ENCODE peak calls at places on chromosomes 4 and X, in nine cellular contexts. One of them, this sample, is unnamed.

GRCh38 chr4:90137545-90137944 is 10.4 kb downstream of the CCSER1 start:
- DNase-seq in CD4-positive, alpha-beta T cell: no peak
- DNase-seq in epithelial cell of proximal tubule: no peak
- DNase-seq in CD8-positive, alpha-beta T cell: no peak
- DNase-seq in progenitor cell of endocrine pancreas: no peak
- DNase-seq in GM13976: no peak
- DNase-seq in breast epithelium: no peak
- DNase-seq in AG04450: no peak
- DNase-seq in coronary artery: no peak
- DNase-seq in this sample: no peak

GRCh38 chrX:144681501-144681900 is 565.8 kb upstream of the SPANXN1 start:
- DNase-seq in AG04450: no peak
- DNase-seq in breast epithelium: no peak
- DNase-seq in coronary artery: no peak
- DNase-seq in CD4-positive, alpha-beta T cell: no peak
- DNase-seq in CD8-positive, alpha-beta T cell: no peak
- DNase-seq in progenitor cell of endocrine pancreas: no peak
- DNase-seq in GM13976: no peak
- DNase-seq in epithelial cell of proximal tubule: no peak
- DNase-seq in this sample: no peak

GRCh38 chrX:27307546-27307945 is 155.6 kb downstream of the PPP4R3C start:
- DNase-seq in epithelial cell of proximal tubule: no peak
- DNase-seq in breast epithelium: no peak
- DNase-seq in CD4-positive, alpha-beta T cell: no peak
- DNase-seq in AG04450: no peak
- DNase-seq in CD8-positive, alpha-beta T cell: no peak
- DNase-seq in GM13976: no peak
- DNase-seq in progenitor cell of endocrine pancreas: no peak
- DNase-seq in coronary artery: no peak
- DNase-seq in this sample: no peak

GRCh38 chr4:104524591-104524990 is 29.9 kb upstream of the CXXC4 start:
- DNase-seq in GM13976: no peak
- DNase-seq in CD4-positive, alpha-beta T cell: no peak
- DNase-seq in coronary artery: no peak
- DNase-seq in progenitor cell of endocrine pancreas: no peak
- DNase-seq in breast epithelium: no peak
- DNase-seq in epithelial cell of proximal tubule: no peak
- DNase-seq in CD8-positive, alpha-beta T cell: no peak
- DNase-seq in AG04450: peak; percentile 3
- DNase-seq in this sample: no peak

GRCh38 chr4:174697164-174697563 is 131.9 kb downstream of the GLRA3 start:
- DNase-seq in CD4-positive, alpha-beta T cell: no peak
- DNase-seq in progenitor cell of endocrine pancreas: no peak
- DNase-seq in CD8-positive, alpha-beta T cell: no peak
- DNase-seq in coronary artery: no peak
- DNase-seq in GM13976: no peak
- DNase-seq in AG04450: no peak
- DNase-seq in epithelial cell of proximal tubule: no peak
- DNase-seq in breast epithelium: no peak
- DNase-seq in this sample: no peak

GRCh38 chr4:41281038-41281634 is 24.4 kb downstream of the UCHL1 start:
- DNase-seq in GM13976: peak; percentile 78
- DNase-seq in coronary artery: no peak
- DNase-seq in progenitor cell of endocrine pancreas: peak; percentile 48
- DNase-seq in AG04450: no peak
- DNase-seq in CD8-positive, alpha-beta T cell: no peak
- DNase-seq in CD4-positive, alpha-beta T cell: no peak
- DNase-seq in epithelial cell of proximal tubule: peak; percentile 43
- DNase-seq in breast epithelium: no peak
- DNase-seq in this sample: peak; percentile 80

GRCh38 chrX:137432609-137433008 is 133.3 kb upstream of the ZIC3 start:
- DNase-seq in breast epithelium: no peak
- DNase-seq in CD8-positive, alpha-beta T cell: no peak
- DNase-seq in CD4-positive, alpha-beta T cell: no peak
- DNase-seq in GM13976: peak; percentile 46
- DNase-seq in AG04450: no peak
- DNase-seq in epithelial cell of proximal tubule: no peak
- DNase-seq in coronary artery: no peak
- DNase-seq in progenitor cell of endocrine pancreas: no peak
- DNase-seq in this sample: peak; percentile 65

GRCh38 chr4:94714761-94715160 is 43.0 kb upstream of the BMPR1B start:
- DNase-seq in GM13976: no peak
- DNase-seq in breast epithelium: no peak
- DNase-seq in CD8-positive, alpha-beta T cell: no peak
- DNase-seq in CD4-positive, alpha-beta T cell: no peak
- DNase-seq in AG04450: peak; percentile 4
- DNase-seq in progenitor cell of endocrine pancreas: no peak
- DNase-seq in coronary artery: no peak
- DNase-seq in epithelial cell of proximal tubule: no peak
- DNase-seq in this sample: no peak

GRCh38 chrX:47191331-47191730 is 2.3 kb upstream of the UBA1 start:
- DNase-seq in CD8-positive, alpha-beta T cell: no peak
- DNase-seq in epithelial cell of proximal tubule: no peak
- DNase-seq in GM13976: no peak
- DNase-seq in breast epithelium: no peak
- DNase-seq in coronary artery: no peak
- DNase-seq in AG04450: no peak
- DNase-seq in progenitor cell of endocrine pancreas: no peak
- DNase-seq in CD4-positive, alpha-beta T cell: peak; percentile 49
- DNase-seq in this sample: no peak

GRCh38 chr4:180169966-180170365 is 2073.2 kb upstream of the TENM3 start:
- DNase-seq in epithelial cell of proximal tubule: no peak
- DNase-seq in progenitor cell of endocrine pancreas: no peak
- DNase-seq in GM13976: no peak
- DNase-seq in CD8-positive, alpha-beta T cell: no peak
- DNase-seq in AG04450: no peak
- DNase-seq in breast epithelium: no peak
- DNase-seq in coronary artery: no peak
- DNase-seq in CD4-positive, alpha-beta T cell: no peak
- DNase-seq in this sample: no peak

GRCh38 chr4:84031401-84031800 is 467.7 kb downstream of the NKX6-1 start:
- DNase-seq in CD8-positive, alpha-beta T cell: no peak
- DNase-seq in coronary artery: no peak
- DNase-seq in progenitor cell of endocrine pancreas: no peak
- DNase-seq in breast epithelium: no peak
- DNase-seq in GM13976: no peak
- DNase-seq in epithelial cell of proximal tubule: no peak
- DNase-seq in AG04450: no peak
- DNase-seq in CD4-positive, alpha-beta T cell: no peak
- DNase-seq in this sample: no peak

GRCh38 chrX:9882669-9883446 is 84.3 kb upstream of the CLDN34 start:
- DNase-seq in breast epithelium: no peak
- DNase-seq in epithelial cell of proximal tubule: no peak
- DNase-seq in GM13976: no peak
- DNase-seq in CD4-positive, alpha-beta T cell: no peak
- DNase-seq in AG04450: no peak
- DNase-seq in CD8-positive, alpha-beta T cell: no peak
- DNase-seq in coronary artery: no peak
- DNase-seq in progenitor cell of endocrine pancreas: no peak
- DNase-seq in this sample: no peak

GRCh38 chr4:6275898-6276563 is 6.4 kb downstream of the WFS1 start:
- DNase-seq in CD4-positive, alpha-beta T cell: no peak
- DNase-seq in progenitor cell of endocrine pancreas: no peak
- DNase-seq in AG04450: no peak
- DNase-seq in GM13976: no peak
- DNase-seq in coronary artery: no peak
- DNase-seq in breast epithelium: no peak
- DNase-seq in CD8-positive, alpha-beta T cell: no peak
- DNase-seq in epithelial cell of proximal tubule: no peak
- DNase-seq in this sample: no peak

GRCh38 chr4:68271851-68272756 is 26.6 kb upstream of the TMPRSS11B start:
- DNase-seq in CD8-positive, alpha-beta T cell: no peak
- DNase-seq in progenitor cell of endocrine pancreas: no peak
- DNase-seq in coronary artery: no peak
- DNase-seq in epithelial cell of proximal tubule: peak; percentile 40
- DNase-seq in breast epithelium: no peak
- DNase-seq in AG04450: peak; percentile 30
- DNase-seq in CD4-positive, alpha-beta T cell: no peak
- DNase-seq in GM13976: peak; percentile 50
- DNase-seq in this sample: peak; percentile 45

GRCh38 chr4:94365304-94365703 is 22.7 kb upstream of the HPGDS start:
- DNase-seq in GM13976: no peak
- DNase-seq in AG04450: no peak
- DNase-seq in progenitor cell of endocrine pancreas: no peak
- DNase-seq in CD8-positive, alpha-beta T cell: no peak
- DNase-seq in CD4-positive, alpha-beta T cell: no peak
- DNase-seq in coronary artery: no peak
- DNase-seq in epithelial cell of proximal tubule: no peak
- DNase-seq in breast epithelium: no peak
- DNase-seq in this sample: no peak

GRCh38 chr4:55258152-55258863 is 87.7 kb upstream of the SRD5A3 start:
- DNase-seq in epithelial cell of proximal tubule: no peak
- DNase-seq in coronary artery: no peak
- DNase-seq in AG04450: no peak
- DNase-seq in CD8-positive, alpha-beta T cell: no peak
- DNase-seq in CD4-positive, alpha-beta T cell: no peak
- DNase-seq in GM13976: no peak
- DNase-seq in progenitor cell of endocrine pancreas: no peak
- DNase-seq in breast epithelium: no peak
- DNase-seq in this sample: no peak

GRCh38 chr4:174398728-174399127 is 115.0 kb downstream of the CEP44 start:
- DNase-seq in progenitor cell of endocrine pancreas: no peak
- DNase-seq in GM13976: no peak
- DNase-seq in coronary artery: no peak
- DNase-seq in breast epithelium: no peak
- DNase-seq in epithelial cell of proximal tubule: no peak
- DNase-seq in AG04450: peak; percentile 34
- DNase-seq in CD8-positive, alpha-beta T cell: no peak
- DNase-seq in CD4-positive, alpha-beta T cell: no peak
- DNase-seq in this sample: no peak

GRCh38 chrX:140775211-140775610 is 65.7 kb downstream of the LINC00632 start:
- DNase-seq in epithelial cell of proximal tubule: no peak
- DNase-seq in coronary artery: no peak
- DNase-seq in breast epithelium: no peak
- DNase-seq in CD4-positive, alpha-beta T cell: no peak
- DNase-seq in progenitor cell of endocrine pancreas: no peak
- DNase-seq in AG04450: no peak
- DNase-seq in CD8-positive, alpha-beta T cell: no peak
- DNase-seq in GM13976: no peak
- DNase-seq in this sample: no peak

GRCh38 chr4:3136454-3136853 is 62.0 kb downstream of the HTT start:
- DNase-seq in CD8-positive, alpha-beta T cell: no peak
- DNase-seq in epithelial cell of proximal tubule: no peak
- DNase-seq in breast epithelium: no peak
- DNase-seq in CD4-positive, alpha-beta T cell: no peak
- DNase-seq in coronary artery: no peak
- DNase-seq in GM13976: no peak
- DNase-seq in progenitor cell of endocrine pancreas: no peak
- DNase-seq in AG04450: no peak
- DNase-seq in this sample: no peak
- TF ChIP-seq CTCF in CD8-positive, alpha-beta T cell: no peak
- TF ChIP-seq CTCF in epithelial cell of proximal tubule: no peak
- TF ChIP-seq CTCF in breast epithelium: peak; percentile 19
- TF ChIP-seq CTCF in CD4-positive, alpha-beta T cell: peak; percentile 38
- TF ChIP-seq CTCF in coronary artery: no peak
- TF ChIP-seq CTCF in GM13976: no peak
- TF ChIP-seq CTCF in progenitor cell of endocrine pancreas: peak; percentile 34
- TF ChIP-seq CTCF in AG04450: peak; percentile 29
- TF ChIP-seq CTCF in this sample: peak; percentile 11

DNA sequence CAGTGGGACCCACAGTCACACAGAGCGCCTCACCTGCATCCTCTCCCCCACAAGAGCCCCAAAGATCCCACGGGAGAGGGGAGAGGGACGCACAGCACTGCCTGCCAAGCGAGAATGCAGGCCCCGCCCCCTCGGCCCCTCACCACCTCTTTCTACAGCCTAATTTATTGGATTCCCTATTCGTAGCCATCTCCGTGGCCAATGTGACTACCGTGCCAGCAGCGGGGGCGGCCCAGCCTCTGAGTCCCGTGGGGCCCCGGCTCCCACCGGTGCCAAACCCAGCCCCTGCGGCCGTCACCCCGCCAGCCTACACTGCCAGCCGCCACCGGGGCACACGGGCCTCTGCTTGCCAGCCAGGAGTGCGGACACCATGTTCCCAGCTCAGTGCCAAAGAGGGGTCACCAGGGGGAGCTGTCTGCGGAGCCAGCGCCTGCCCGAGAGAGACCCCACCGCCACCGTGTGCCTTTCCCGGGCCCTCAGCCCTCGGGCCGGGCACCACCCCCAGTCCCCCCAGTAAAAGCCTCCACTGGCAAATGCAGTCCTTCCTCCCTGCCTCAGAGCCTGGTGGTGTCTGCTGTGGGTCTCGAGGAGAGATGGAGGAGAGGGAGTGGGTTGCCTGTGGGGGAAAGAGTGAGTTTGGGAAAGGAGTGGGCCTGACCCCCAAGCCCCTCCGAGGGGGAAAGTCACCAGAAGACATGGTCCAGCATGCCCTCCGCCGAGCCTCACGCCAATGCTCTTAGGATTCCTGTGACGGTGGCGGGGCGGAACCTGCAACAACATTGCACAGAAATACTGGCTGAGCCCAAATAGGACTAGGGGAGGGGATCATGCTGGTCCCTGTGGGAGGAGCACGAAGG is 19.6 kb upstream of the PLXNB3 start:
- DNase-seq in breast epithelium: no peak
- DNase-seq in AG04450: no peak
- DNase-seq in progenitor cell of endocrine pancreas: no peak
- DNase-seq in CD4-positive, alpha-beta T cell: no peak
- DNase-seq in coronary artery: peak; percentile 77
- DNase-seq in epithelial cell of proximal tubule: no peak
- DNase-seq in GM13976: no peak
- DNase-seq in CD8-positive, alpha-beta T cell: no peak
- DNase-seq in this sample: no peak
- TF ChIP-seq CTCF in breast epithelium: no peak
- TF ChIP-seq CTCF in AG04450: peak; percentile 32
- TF ChIP-seq CTCF in progenitor cell of endocrine pancreas: peak; percentile 44
- TF ChIP-seq CTCF in CD4-positive, alpha-beta T cell: no peak
- TF ChIP-seq CTCF in coronary artery: no peak
- TF ChIP-seq CTCF in epithelial cell of proximal tubule: peak; percentile 34
- TF ChIP-seq CTCF in GM13976: no peak
- TF ChIP-seq CTCF in CD8-positive, alpha-beta T cell: no peak
- TF ChIP-seq CTCF in this sample: no peak

DNA sequence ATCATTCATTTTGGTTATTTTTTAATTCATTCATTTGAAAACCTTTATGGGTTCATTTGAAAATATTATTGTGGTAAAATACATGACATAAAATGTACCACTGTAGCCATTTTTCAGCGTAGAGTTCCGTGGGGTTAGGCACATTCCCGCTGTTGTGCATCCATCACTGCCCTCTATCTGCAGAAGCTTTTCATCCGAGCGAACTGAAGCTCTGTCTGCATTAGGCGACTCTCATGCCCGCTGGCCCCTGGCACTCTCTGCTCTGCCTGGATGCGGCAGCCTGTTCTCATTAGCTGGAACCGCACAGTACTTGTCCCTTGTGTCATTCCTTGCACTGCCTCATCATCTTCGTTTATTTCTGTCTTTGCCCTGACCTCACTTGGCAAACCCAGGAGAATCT is 17.5 kb downstream of the CFAP99 start:
- DNase-seq in breast epithelium: no peak
- DNase-seq in CD8-positive, alpha-beta T cell: no peak
- DNase-seq in GM13976: no peak
- DNase-seq in epithelial cell of proximal tubule: no peak
- DNase-seq in progenitor cell of endocrine pancreas: no peak
- DNase-seq in CD4-positive, alpha-beta T cell: no peak
- DNase-seq in coronary artery: no peak
- DNase-seq in AG04450: no peak
- DNase-seq in this sample: no peak
- TF ChIP-seq CTCF in breast epithelium: no peak
- TF ChIP-seq CTCF in CD8-positive, alpha-beta T cell: no peak
- TF ChIP-seq CTCF in GM13976: no peak
- TF ChIP-seq CTCF in epithelial cell of proximal tubule: peak; percentile 35
- TF ChIP-seq CTCF in progenitor cell of endocrine pancreas: no peak
- TF ChIP-seq CTCF in CD4-positive, alpha-beta T cell: no peak
- TF ChIP-seq CTCF in coronary artery: no peak
- TF ChIP-seq CTCF in AG04450: no peak
- TF ChIP-seq CTCF in this sample: no peak

GRCh38 chr4:168857009-168857408 is 153.0 kb downstream of the CBR4 start:
- DNase-seq in CD8-positive, alpha-beta T cell: no peak
- DNase-seq in coronary artery: no peak
- DNase-seq in AG04450: no peak
- DNase-seq in epithelial cell of proximal tubule: no peak
- DNase-seq in breast epithelium: no peak
- DNase-seq in GM13976: no peak
- DNase-seq in progenitor cell of endocrine pancreas: no peak
- DNase-seq in CD4-positive, alpha-beta T cell: no peak
- DNase-seq in this sample: no peak
- TF ChIP-seq CTCF in CD8-positive, alpha-beta T cell: no peak
- TF ChIP-seq CTCF in coronary artery: no peak
- TF ChIP-seq CTCF in AG04450: no peak
- TF ChIP-seq CTCF in epithelial cell of proximal tubule: no peak
- TF ChIP-seq CTCF in breast epithelium: no peak
- TF ChIP-seq CTCF in GM13976: no peak
- TF ChIP-seq CTCF in progenitor cell of endocrine pancreas: no peak
- TF ChIP-seq CTCF in CD4-positive, alpha-beta T cell: no peak
- TF ChIP-seq CTCF in this sample: no peak